ENCODE peak calls at places on chromosomes 16 and 17, in eight cellular contexts. One of them, this sample, is unnamed.

GRCh38 chr16:25198021-25198420 is 18.7 kb upstream of the AQP8 start:
- DNase-seq in PC-9: no peak
- DNase-seq in thoracic aorta: no peak
- DNase-seq in CD8-positive, alpha-beta T cell: no peak
- DNase-seq in transverse colon: no peak
- DNase-seq in ascending aorta: no peak
- DNase-seq in choroid plexus epithelial cell: no peak
- DNase-seq in AG04450: no peak
- DNase-seq in this sample: no peak

GRCh38 chr17:32267690-32268205 is 2.1 kb downstream of the RHBDL3 start:
- DNase-seq in CD8-positive, alpha-beta T cell: no peak
- DNase-seq in transverse colon: no peak
- DNase-seq in AG04450: no peak
- DNase-seq in choroid plexus epithelial cell: no peak
- DNase-seq in thoracic aorta: no peak
- DNase-seq in ascending aorta: no peak
- DNase-seq in PC-9: no peak
- DNase-seq in this sample: no peak

GRCh38 chr16:84177740-84178070 is 9.2 kb downstream of the TAF1C start:
- DNase-seq in choroid plexus epithelial cell: peak
- DNase-seq in PC-9: peak
- DNase-seq in ascending aorta: no peak
- DNase-seq in CD8-positive, alpha-beta T cell: no peak
- DNase-seq in thoracic aorta: peak
- DNase-seq in transverse colon: no peak
- DNase-seq in AG04450: peak
- DNase-seq in this sample: no peak

GRCh38 chr17:37299257-37299985 is 76.4 kb upstream of the C17orf78 start:
- DNase-seq in thoracic aorta: no peak
- DNase-seq in CD8-positive, alpha-beta T cell: no peak
- DNase-seq in ascending aorta: no peak
- DNase-seq in choroid plexus epithelial cell: peak
- DNase-seq in PC-9: no peak
- DNase-seq in transverse colon: no peak
- DNase-seq in AG04450: no peak
- DNase-seq in this sample: no peak

GRCh38 chr17:19744922-19745757 is 3.0 kb downstream of the ALDH3A1 start:
- DNase-seq in ascending aorta: peak
- DNase-seq in choroid plexus epithelial cell: peak
- DNase-seq in CD8-positive, alpha-beta T cell: peak
- DNase-seq in thoracic aorta: peak
- DNase-seq in PC-9: no peak
- DNase-seq in transverse colon: peak
- DNase-seq in AG04450: no peak
- DNase-seq in this sample: no peak

GRCh38 chr17:69763503-69763902 is 311.5 kb upstream of the KCNJ16 start:
- DNase-seq in PC-9: no peak
- DNase-seq in transverse colon: no peak
- DNase-seq in thoracic aorta: no peak
- DNase-seq in choroid plexus epithelial cell: peak
- DNase-seq in AG04450: no peak
- DNase-seq in ascending aorta: no peak
- DNase-seq in CD8-positive, alpha-beta T cell: no peak
- DNase-seq in this sample: no peak

GRCh38 chr16:89828870-89829629 is 775 bp downstream of the SPIRE2 start:
- DNase-seq in CD8-positive, alpha-beta T cell: no peak
- DNase-seq in PC-9: no peak
- DNase-seq in ascending aorta: no peak
- DNase-seq in transverse colon: no peak
- DNase-seq in AG04450: no peak
- DNase-seq in thoracic aorta: no peak
- DNase-seq in choroid plexus epithelial cell: no peak
- DNase-seq in this sample: no peak

GRCh38 chr17:63116967-63117366 is 150.9 kb downstream of the TANC2 start:
- DNase-seq in thoracic aorta: no peak
- DNase-seq in CD8-positive, alpha-beta T cell: no peak
- DNase-seq in choroid plexus epithelial cell: peak
- DNase-seq in PC-9: no peak
- DNase-seq in AG04450: no peak
- DNase-seq in transverse colon: no peak
- DNase-seq in ascending aorta: no peak
- DNase-seq in this sample: no peak

GRCh38 chr17:39001703-39002637 is 34.8 kb upstream of the FBXO47 start:
- DNase-seq in CD8-positive, alpha-beta T cell: no peak
- DNase-seq in choroid plexus epithelial cell: peak
- DNase-seq in ascending aorta: peak
- DNase-seq in transverse colon: peak
- DNase-seq in AG04450: no peak
- DNase-seq in thoracic aorta: peak
- DNase-seq in PC-9: peak
- DNase-seq in this sample: peak

GRCh38 chr17:48998557-48999440 is 1.6 kb downstream of the IGF2BP1 start:
- DNase-seq in thoracic aorta: no peak
- DNase-seq in CD8-positive, alpha-beta T cell: no peak
- DNase-seq in PC-9: no peak
- DNase-seq in ascending aorta: no peak
- DNase-seq in choroid plexus epithelial cell: peak
- DNase-seq in transverse colon: no peak
- DNase-seq in AG04450: no peak
- DNase-seq in this sample: no peak

GRCh38 chr17:66235377-66235994 is 6.3 kb upstream of the APOH start:
- DNase-seq in AG04450: no peak
- DNase-seq in thoracic aorta: no peak
- DNase-seq in PC-9: no peak
- DNase-seq in choroid plexus epithelial cell: no peak
- DNase-seq in ascending aorta: no peak
- DNase-seq in CD8-positive, alpha-beta T cell: no peak
- DNase-seq in transverse colon: no peak
- DNase-seq in this sample: no peak

GRCh38 chr17:41655611-41656111 is 31.3 kb upstream of the KRT17 start:
- DNase-seq in PC-9: peak
- DNase-seq in CD8-positive, alpha-beta T cell: no peak
- DNase-seq in transverse colon: peak
- DNase-seq in thoracic aorta: no peak
- DNase-seq in ascending aorta: no peak
- DNase-seq in choroid plexus epithelial cell: no peak
- DNase-seq in AG04450: no peak
- DNase-seq in this sample: no peak

GRCh38 chr17:17804007-17804406 is 32.8 kb downstream of the SREBF1 start:
- DNase-seq in AG04450: no peak
- DNase-seq in transverse colon: no peak
- DNase-seq in CD8-positive, alpha-beta T cell: no peak
- DNase-seq in ascending aorta: no peak
- DNase-seq in thoracic aorta: no peak
- DNase-seq in choroid plexus epithelial cell: no peak
- DNase-seq in PC-9: no peak
- DNase-seq in this sample: no peak

GRCh38 chr16:81597079-81597658 is 152.6 kb downstream of the CMIP start:
- DNase-seq in CD8-positive, alpha-beta T cell: no peak
- DNase-seq in transverse colon: no peak
- DNase-seq in PC-9: no peak
- DNase-seq in thoracic aorta: no peak
- DNase-seq in choroid plexus epithelial cell: no peak
- DNase-seq in AG04450: no peak
- DNase-seq in ascending aorta: no peak
- DNase-seq in this sample: no peak

GRCh38 chr17:28407130-28407973 is 1.3 kb upstream of the SLC46A1 start:
- DNase-seq in choroid plexus epithelial cell: no peak
- DNase-seq in AG04450: no peak
- DNase-seq in PC-9: no peak
- DNase-seq in CD8-positive, alpha-beta T cell: no peak
- DNase-seq in transverse colon: no peak
- DNase-seq in thoracic aorta: no peak
- DNase-seq in ascending aorta: no peak
- DNase-seq in this sample: no peak
- TF ChIP-seq CTCF in choroid plexus epithelial cell: peak
- TF ChIP-seq CTCF in AG04450: no peak
- TF ChIP-seq CTCF in PC-9: no peak
- TF ChIP-seq CTCF in CD8-positive, alpha-beta T cell: no peak
- TF ChIP-seq CTCF in transverse colon: no peak
- TF ChIP-seq CTCF in thoracic aorta: no peak
- TF ChIP-seq CTCF in ascending aorta: no peak
- TF ChIP-seq CTCF in this sample: no peak

GRCh38 chr16:68382296-68382718 is 66.0 kb downstream of the SMPD3 start:
- DNase-seq in choroid plexus epithelial cell: no peak
- DNase-seq in PC-9: no peak
- DNase-seq in transverse colon: peak
- DNase-seq in thoracic aorta: no peak
- DNase-seq in ascending aorta: no peak
- DNase-seq in CD8-positive, alpha-beta T cell: no peak
- DNase-seq in AG04450: no peak
- DNase-seq in this sample: no peak
- TF ChIP-seq CTCF in choroid plexus epithelial cell: peak
- TF ChIP-seq CTCF in PC-9: peak
- TF ChIP-seq CTCF in transverse colon: peak
- TF ChIP-seq CTCF in thoracic aorta: peak
- TF ChIP-seq CTCF in ascending aorta: no peak
- TF ChIP-seq CTCF in CD8-positive, alpha-beta T cell: no peak
- TF ChIP-seq CTCF in AG04450: peak
- TF ChIP-seq CTCF in this sample: no peak

GRCh38 chr17:57011482-57012015 is 33.6 kb downstream of the SCPEP1 start:
- DNase-seq in PC-9: no peak
- DNase-seq in CD8-positive, alpha-beta T cell: no peak
- DNase-seq in ascending aorta: no peak
- DNase-seq in thoracic aorta: no peak
- DNase-seq in transverse colon: no peak
- DNase-seq in AG04450: no peak
- DNase-seq in choroid plexus epithelial cell: no peak
- DNase-seq in this sample: no peak
- TF ChIP-seq CTCF in PC-9: no peak
- TF ChIP-seq CTCF in CD8-positive, alpha-beta T cell: no peak
- TF ChIP-seq CTCF in ascending aorta: no peak
- TF ChIP-seq CTCF in thoracic aorta: no peak
- TF ChIP-seq CTCF in transverse colon: no peak
- TF ChIP-seq CTCF in AG04450: no peak
- TF ChIP-seq CTCF in choroid plexus epithelial cell: no peak
- TF ChIP-seq CTCF in this sample: no peak

DNA sequence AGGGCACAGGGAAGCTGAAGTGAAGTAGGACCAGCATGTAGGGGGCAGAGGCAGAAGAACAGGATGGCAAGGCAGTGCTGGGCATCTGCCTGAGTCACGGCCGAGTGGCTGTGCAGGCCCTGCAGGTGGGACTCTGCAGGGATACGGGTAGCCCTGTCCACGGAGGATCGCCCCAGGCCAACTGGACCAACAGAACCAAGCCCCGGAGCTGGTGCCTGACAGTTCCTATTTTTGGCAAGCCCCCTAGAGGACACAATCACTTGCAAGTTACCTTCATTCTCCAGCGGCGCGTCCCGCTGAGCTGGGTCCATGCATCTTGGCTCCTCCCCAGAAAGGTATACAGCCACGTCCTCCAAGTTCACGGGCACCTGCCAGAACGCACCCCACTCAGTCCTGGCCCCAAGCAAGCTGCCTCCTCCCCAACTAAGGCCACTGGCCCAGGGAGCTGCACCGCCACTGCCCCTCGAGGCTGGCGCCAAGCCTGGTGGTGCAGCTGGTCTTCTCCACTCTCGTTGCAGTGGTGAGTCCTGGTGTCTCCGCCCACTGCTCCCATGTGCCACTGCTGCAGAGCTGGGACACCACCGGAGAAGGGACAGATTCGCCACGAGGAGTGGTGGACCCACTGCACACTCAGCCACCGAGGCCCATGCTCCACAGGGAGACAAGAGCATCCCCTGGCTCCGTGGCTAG is 6.6 kb downstream of the ZNF500 start:
- DNase-seq in choroid plexus epithelial cell: no peak
- DNase-seq in thoracic aorta: no peak
- DNase-seq in PC-9: no peak
- DNase-seq in transverse colon: no peak
- DNase-seq in AG04450: no peak
- DNase-seq in ascending aorta: no peak
- DNase-seq in CD8-positive, alpha-beta T cell: no peak
- DNase-seq in this sample: no peak
- TF ChIP-seq CTCF in choroid plexus epithelial cell: no peak
- TF ChIP-seq CTCF in thoracic aorta: no peak
- TF ChIP-seq CTCF in PC-9: no peak
- TF ChIP-seq CTCF in transverse colon: no peak
- TF ChIP-seq CTCF in AG04450: no peak
- TF ChIP-seq CTCF in ascending aorta: no peak
- TF ChIP-seq CTCF in CD8-positive, alpha-beta T cell: no peak
- TF ChIP-seq CTCF in this sample: no peak

DNA sequence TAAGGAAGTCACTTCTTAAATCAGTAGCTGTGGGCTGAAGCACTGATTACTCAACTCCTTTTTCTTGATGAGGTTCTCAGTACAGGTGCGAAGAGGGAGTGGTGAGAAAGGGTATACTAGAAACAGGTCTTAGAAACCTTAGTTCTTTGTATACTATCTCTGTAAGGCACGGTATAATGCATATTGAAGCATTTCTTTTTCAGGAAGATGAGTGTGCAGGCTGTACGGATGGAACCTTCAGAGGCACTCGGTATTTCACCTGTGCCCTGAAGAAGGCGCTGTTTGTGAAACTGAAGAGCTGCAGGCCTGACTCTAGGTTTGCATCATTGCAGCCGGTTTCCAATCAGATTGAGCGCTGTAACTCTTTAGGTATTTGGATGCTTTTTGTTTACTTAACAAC is 39.2 kb downstream of the CYLD start:
- DNase-seq in CD8-positive, alpha-beta T cell: no peak
- DNase-seq in thoracic aorta: no peak
- DNase-seq in AG04450: no peak
- DNase-seq in ascending aorta: no peak
- DNase-seq in choroid plexus epithelial cell: peak
- DNase-seq in PC-9: no peak
- DNase-seq in transverse colon: no peak
- DNase-seq in this sample: no peak
- TF ChIP-seq CTCF in CD8-positive, alpha-beta T cell: no peak
- TF ChIP-seq CTCF in thoracic aorta: no peak
- TF ChIP-seq CTCF in AG04450: peak
- TF ChIP-seq CTCF in ascending aorta: no peak
- TF ChIP-seq CTCF in choroid plexus epithelial cell: peak
- TF ChIP-seq CTCF in PC-9: no peak
- TF ChIP-seq CTCF in transverse colon: no peak
- TF ChIP-seq CTCF in this sample: no peak

GRCh38 chr17:15265131-15265530 is at the start of gene PMP22:
- DNase-seq in AG04450: no peak
- DNase-seq in thoracic aorta: no peak
- DNase-seq in transverse colon: peak
- DNase-seq in ascending aorta: no peak
- DNase-seq in choroid plexus epithelial cell: no peak
- DNase-seq in CD8-positive, alpha-beta T cell: no peak
- DNase-seq in PC-9: no peak
- DNase-seq in this sample: no peak
- TF ChIP-seq CTCF in AG04450: no peak
- TF ChIP-seq CTCF in thoracic aorta: no peak
- TF ChIP-seq CTCF in transverse colon: no peak
- TF ChIP-seq CTCF in ascending aorta: no peak
- TF ChIP-seq CTCF in choroid plexus epithelial cell: no peak
- TF ChIP-seq CTCF in CD8-positive, alpha-beta T cell: no peak
- TF ChIP-seq CTCF in PC-9: no peak
- TF ChIP-seq CTCF in this sample: no peak